ENCODE peak calls at places on chromosomes 4 and X, in seven cellular contexts. I is DND-41, G is GM23248, K is MM.1S, J is hepatocyte, M is neural progenitor cell, T is GM23338. U is an unnamed sample.

GRCh38 chr4:160299608-160300007 is 1196.7 kb downstream of the RAPGEF2 start:
- DNase-seq in J (no peak), M (no peak), T (no peak), G (no peak), K (no peak), I (no peak), U (no peak)

GRCh38 chr4:7725951-7726350 is 213.7 kb downstream of the AFAP1 start:
- DNase-seq in T (no peak), G (peak; percentile 85), I (no peak), J (no peak), M (no peak), K (no peak), U (peak; percentile 36)

GRCh38 chrX:101097546-101098453 is at the start of gene CENPI:
- DNase-seq in J (peak; percentile 93), G (peak; percentile 92), K (peak; percentile 94), I (peak; percentile 95), M (peak; percentile 95), T (peak; percentile 93), U (peak; percentile 91)

GRCh38 chr4:43224591-43224990 is 332.1 kb downstream of the GRXCR1 start:
- DNase-seq in K (no peak), T (no peak), G (no peak), J (no peak), M (no peak), I (no peak), U (peak; percentile 51)

GRCh38 chr4:147340547-147341225 is 140.2 kb upstream of the EDNRA start:
- DNase-seq in T (peak; percentile 22), K (no peak), J (no peak), M (peak; percentile 4), G (peak; percentile 48), I (no peak), U (no peak)

GRCh38 chrX:104319346-104319745 is 64.6 kb upstream of the ESX1 start:
- DNase-seq in K (no peak), G (no peak), J (no peak), I (no peak), T (no peak), M (no peak), U (no peak)

GRCh38 chr4:156962069-156962377 is 9.6 kb downstream of the PDGFC start:
- DNase-seq in M (no peak), J (no peak), K (no peak), T (no peak), I (no peak), G (no peak), U (no peak)

GRCh38 chr4:99574530-99575314 is at the start of gene MTTP:
- DNase-seq in K (peak; percentile 28), M (no peak), T (no peak), J (peak; percentile 13), I (no peak), G (no peak), U (no peak)

GRCh38 chrX:100409316-100410082 is 574 bp downstream of the PCDH19 start:
- DNase-seq in I (no peak), M (peak; percentile 52), K (no peak), G (no peak), J (no peak), T (peak; percentile 35), U (no peak)

GRCh38 chr4:70531981-70532380 is 13.6 kb downstream of the AMTN start:
- DNase-seq in G (peak; percentile 4), M (no peak), K (no peak), T (peak; percentile 64), I (no peak), J (no peak), U (no peak)

DNA sequence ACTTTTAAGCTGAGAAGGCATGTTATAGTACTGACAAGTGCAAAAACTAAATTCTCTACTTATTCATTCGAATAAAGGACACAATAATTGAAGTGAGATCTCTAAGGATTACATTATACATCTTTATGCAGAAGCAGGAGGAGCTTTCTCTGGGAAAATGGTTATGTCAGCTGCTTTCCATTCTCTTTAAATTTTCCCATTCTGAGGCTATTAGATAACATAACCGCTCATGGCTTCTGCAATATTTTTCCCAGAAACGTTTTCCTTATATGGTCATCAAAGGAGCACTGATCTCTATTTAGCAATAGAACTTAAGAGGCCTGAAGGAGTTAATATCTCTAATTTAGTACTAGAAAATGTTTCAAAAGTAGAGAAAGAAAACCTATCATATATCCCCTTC is 221.6 kb downstream of the NSUN7 start:
- DNase-seq in M (no peak), I (no peak), K (no peak), J (no peak), T (no peak), G (no peak), U (no peak)
- H3K4me3 ChIP-seq in M (no peak overlapping the region), I (no peak overlapping the region), K (no peak overlapping the region), J (no peak overlapping the region), T (no peak overlapping the region), G (no peak overlapping the region), U (no peak overlapping the region)

GRCh38 chr4:89838005-89838404 is 1.0 kb upstream of the SNCA start:
- DNase-seq in M (peak; percentile 58), G (peak; percentile 12), T (peak; percentile 47), I (peak; percentile 24), J (peak; percentile 23), K (no peak), U (peak; percentile 4)

GRCh38 chr4:89836031-89836777 is 757 bp downstream of the SNCA start:
- DNase-seq in M (peak; percentile 31), K (no peak), G (peak; percentile 3), T (peak; percentile 61), I (peak; percentile 17), J (peak; percentile 5), U (no peak)

GRCh38 chr4:89839558-89839957 is 2.6 kb upstream of the SNCA start:
- DNase-seq in J (no peak), G (no peak), M (no peak), K (no peak), I (no peak), T (no peak), U (no peak)

GRCh38 chr4:89836897-89837384 is at the start of gene SNCA:
- DNase-seq in M (peak; percentile 88), G (peak; percentile 67), T (peak; percentile 93), K (no peak), J (peak; percentile 74), I (peak; percentile 88), U (peak; percentile 69)

GRCh38 chr4:89837385-89837995 is 529 bp upstream of the SNCA start:
- DNase-seq in M (peak; percentile 72), K (no peak), J (peak; percentile 26), T (no peak), G (peak; percentile 20), I (peak; percentile 71), U (peak; percentile 27)
- TF ChIP-seq EZH2 in M (no peak), K (no peak), J (no peak), T (no peak), G (no peak), I (no peak), U (peak; percentile 40)

GRCh38 chr4:158667651-158668198 is 4.0 kb downstream of the C4orf46 start:
- DNase-seq in I (peak; percentile 29), M (no peak), G (peak; percentile 66), K (no peak), T (peak; percentile 59), J (peak; percentile 14), U (no peak)

GRCh38 chr4:158670975-158671664 is 567 bp downstream of the C4orf46 start:
- DNase-seq in T (peak; percentile 78), I (peak; percentile 62), G (peak; percentile 88), M (peak; percentile 92), J (peak; percentile 85), K (peak; percentile 70), U (peak; percentile 83)

GRCh38 chr4:158666892-158667291 is 4.8 kb downstream of the C4orf46 start:
- DNase-seq in T (no peak), K (no peak), G (no peak), J (no peak), I (no peak), M (no peak), U (no peak)

GRCh38 chr4:158671665-158671914 is at the start of gene C4orf46:
- DNase-seq in M (no peak), J (no peak), T (no peak), I (no peak), K (no peak), G (no peak), U (no peak)

GRCh38 chr4:158669310-158669709 is 2.4 kb downstream of the C4orf46 start:
- DNase-seq in J (no peak), T (no peak), I (no peak), M (no peak), G (no peak), K (no peak), U (no peak)
- H3K4me3 ChIP-seq in J (no peak overlapping the region), T (no peak overlapping the region), I (no peak overlapping the region), M (no peak overlapping the region), G (no peak overlapping the region), K (no peak overlapping the region), U (no peak overlapping the region)

DNA sequence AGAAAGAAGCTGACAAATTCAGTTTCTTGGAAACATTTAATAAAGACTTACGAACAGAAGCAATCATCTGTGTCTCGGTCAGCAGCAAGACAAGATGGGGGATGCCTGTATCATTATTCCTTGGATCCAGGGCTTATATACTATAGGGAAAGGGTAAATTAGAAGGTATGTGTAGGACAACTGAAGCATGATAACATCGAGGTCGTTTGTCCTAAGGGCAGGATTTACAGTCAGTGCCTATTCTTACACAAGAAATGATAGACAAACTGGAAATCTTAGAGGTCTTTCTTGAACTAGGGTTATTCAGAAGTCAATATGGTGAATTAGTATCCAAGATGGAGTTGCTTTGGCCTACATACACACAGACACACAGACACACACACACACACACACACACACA is 553.0 kb downstream of the STPG2 start:
- DNase-seq in K (no peak), J (no peak), G (no peak), M (no peak), T (no peak), I (no peak), U (no peak)
- TF ChIP-seq EZH2 in K (no peak), J (no peak), G (no peak), M (no peak), T (no peak), I (no peak), U (no peak)

DNA sequence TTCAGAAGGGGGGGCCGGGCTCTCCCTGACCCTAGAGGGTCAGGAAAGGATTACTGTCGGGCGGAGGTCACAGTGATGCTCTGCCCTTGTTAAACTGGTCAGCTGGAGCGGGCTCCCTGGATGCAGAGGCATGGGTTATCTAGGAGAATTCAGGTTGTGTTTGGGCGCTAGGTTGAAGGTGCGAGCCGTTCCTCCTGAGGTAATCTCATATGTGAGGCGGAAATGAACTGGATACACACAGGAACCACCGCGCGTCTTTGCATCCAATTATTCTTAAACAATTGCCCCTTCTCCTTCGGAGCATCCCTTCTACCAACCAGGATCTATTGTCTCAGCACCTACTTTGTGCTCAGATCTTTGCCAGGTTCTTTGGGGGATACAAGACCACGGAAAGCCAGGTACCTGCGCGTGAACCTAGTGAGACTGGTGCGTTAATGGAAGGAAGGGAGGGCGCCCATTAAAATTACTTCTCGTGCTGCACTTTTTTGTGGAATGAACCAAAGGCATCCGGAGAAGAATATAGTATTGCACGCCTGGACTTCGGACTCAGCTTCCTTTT is 28.4 kb downstream of the HAND2 start:
- DNase-seq in I (no peak), M (no peak), G (no peak), T (peak; percentile 26), J (no peak), K (no peak), U (no peak)
- H3K4me3 ChIP-seq in I (no peak overlapping the region), M (peak overlapping the region; percentile 33), G (no peak overlapping the region), T (peak overlapping the region; percentile 80), J (no peak overlapping the region), K (no peak overlapping the region), U (no peak overlapping the region)